ENCODE peak calls at places on chromosomes 13 and 19, in four cellular contexts. I is kidney, V is left ventricle myocardium inferior, G is HepG2. P is an unnamed sample. For H3K4me1, the result is how much of the 10 kb centered on the place peaks cover.

GRCh38 chr13:59166174-59166573 is 997.6 kb downstream of the DIAPH3 start:
- DNase-seq in G (no peak), I (no peak), V (no peak), P (no peak)

GRCh38 chr19:33064117-33064777 is 441 bp downstream of the RHPN2 start:
- DNase-seq in I (peak), G (no peak), V (no peak), P (no peak)

GRCh38 chr13:107351305-107351704 is 783.4 kb upstream of the ARGLU1 start:
- DNase-seq in G (no peak), I (no peak), V (no peak), P (peak)

GRCh38 chr19:16381756-16382401 is 57.3 kb downstream of the KLF2 start:
- DNase-seq in I (peak), V (peak), G (no peak), P (no peak)

GRCh38 chr13:23766199-23766771 is 122.9 kb downstream of the MIPEP start:
- DNase-seq in V (no peak), I (no peak), G (no peak), P (no peak)

GRCh38 chr13:78046349-78046748 is 127.7 kb upstream of the EDNRB start:
- DNase-seq in V (no peak), G (no peak), I (no peak), P (no peak)

GRCh38 chr13:80469841-80470378 is 129.0 kb upstream of the SPRY2 start:
- DNase-seq in V (peak), I (peak), G (no peak), P (peak)

GRCh38 chr19:5058456-5059190 is 89.7 kb downstream of the KDM4B start:
- DNase-seq in G (no peak), V (no peak), I (no peak), P (no peak)

GRCh38 chr19:54041969-54042606 is 21.6 kb downstream of the VSTM1 start:
- DNase-seq in G (no peak), I (no peak), V (no peak), P (no peak)

GRCh38 chr13:36131215-36131930 is at the start of gene DCLK1:
- DNase-seq in I (peak), V (peak), G (no peak), P (no peak)

GRCh38 chr13:64849174-64849573 is 2381.0 kb downstream of the PCDH9 start:
- DNase-seq in G (no peak), I (no peak), V (no peak), P (no peak)

GRCh38 chr19:10936661-10937084 is 8.1 kb downstream of the TIMM29 start:
- DNase-seq in V (no peak), G (peak), I (no peak), P (peak)

GRCh38 chr19:48433337-48433736 is 12.4 kb upstream of the GRWD1 start:
- DNase-seq in V (no peak), I (no peak), G (no peak), P (no peak)

GRCh38 chr13:86826232-86826631 is 844.9 kb upstream of the SLITRK5 start:
- DNase-seq in G (no peak), I (no peak), V (no peak), P (no peak)

GRCh38 chr19:14795078-14795721 is 16.8 kb upstream of the ADGRE2 start:
- DNase-seq in G (no peak), V (no peak), I (no peak), P (no peak)

GRCh38 chr13:110137677-110138008 is 169.3 kb downstream of the COL4A1 start:
- DNase-seq in I (no peak), V (peak), G (peak), P (peak)

GRCh38 chr19:46622118-46622446 is 2.8 kb downstream of the PTGIR start:
- DNase-seq in I (no peak), V (no peak), G (no peak), P (no peak)
- H3K27ac ChIP-seq in I (no peak), V (peak), G (no peak), P (no peak)

GRCh38 chr19:41306394-41306793 is 3.6 kb upstream of the CCDC97 start:
- DNase-seq in I (no peak), V (no peak), G (no peak), P (no peak)

GRCh38 chr19:41305923-41306322 is 4.0 kb upstream of the CCDC97 start:
- DNase-seq in I (no peak), G (no peak), V (no peak), P (no peak)

GRCh38 chr19:41304706-41305483 is 5.1 kb upstream of the CCDC97 start:
- DNase-seq in G (no peak), I (no peak), V (no peak), P (no peak)

GRCh38 chr19:41302624-41303351 is 7.2 kb upstream of the CCDC97 start:
- DNase-seq in G (no peak), I (no peak), V (no peak), P (peak)

DNA sequence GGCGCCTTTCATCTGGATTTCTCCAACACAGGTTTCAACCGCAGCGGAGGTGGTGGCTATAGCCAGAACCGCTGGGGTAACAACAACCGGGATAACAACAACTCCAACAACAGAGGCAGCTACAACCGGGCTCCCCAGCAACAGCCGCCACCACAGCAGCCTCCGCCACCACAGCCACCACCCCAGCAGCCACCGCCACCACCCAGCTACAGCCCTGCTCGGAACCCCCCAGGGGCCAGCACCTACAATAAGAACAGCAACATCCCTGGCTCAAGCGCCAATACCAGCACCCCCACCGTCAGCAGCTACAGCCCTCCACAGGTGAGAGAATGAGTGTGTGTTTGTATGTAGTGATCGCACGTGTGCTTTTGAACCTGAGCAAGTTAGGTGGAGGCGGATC is 6.0 kb upstream of the CCDC97 start:
- DNase-seq in G (no peak), V (no peak), I (no peak), P (no peak)
- H3K4me1 ChIP-seq in G (under half), V (half or more), I (under half), P (under half)

GRCh38 chr19:3809881-3810707 is 23.9 kb upstream of the MATK start:
- DNase-seq in I (no peak), V (no peak), G (no peak), P (no peak)
- H3K4me3 ChIP-seq in I (no peak), V (no peak), G (no peak), P (no peak)

DNA sequence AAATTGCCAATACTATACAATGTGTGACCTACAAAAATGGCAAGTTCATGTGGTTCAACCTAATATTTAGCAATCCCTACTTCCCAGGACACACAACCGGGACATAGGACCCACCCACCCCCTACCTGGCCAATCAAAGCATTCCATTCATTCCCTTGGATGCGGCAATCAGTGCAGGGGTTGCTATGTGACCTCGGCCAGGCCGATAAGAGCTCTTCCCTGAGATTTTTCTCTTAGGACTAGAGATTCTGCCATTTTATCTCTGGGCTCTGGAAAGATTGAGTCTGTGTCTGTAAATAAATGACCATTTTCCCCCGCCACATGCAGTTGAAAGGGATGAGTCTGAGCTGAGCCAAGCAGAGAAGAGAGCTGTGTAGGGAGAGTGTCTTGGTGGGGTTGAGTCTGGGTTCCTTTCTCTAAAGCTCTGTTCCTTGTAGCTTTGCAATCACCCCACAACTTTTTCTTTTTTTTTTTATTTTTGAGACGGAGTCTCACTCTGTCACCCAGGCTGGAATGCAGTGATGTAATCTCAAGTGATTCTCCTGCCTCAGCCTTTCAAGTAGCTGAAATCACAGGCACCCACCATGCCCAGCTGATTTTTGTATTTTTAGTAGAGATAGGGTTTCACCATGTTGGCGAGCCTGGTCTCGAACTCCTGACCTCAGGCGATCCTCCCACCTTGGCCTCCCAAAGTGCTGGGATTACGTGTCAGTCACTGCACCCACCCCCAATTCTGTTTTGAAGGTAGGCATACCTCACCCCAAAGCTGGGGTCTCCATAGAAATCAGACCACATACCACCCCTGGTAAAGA is 7.4 kb downstream of the IFNL1 start:
- DNase-seq in I (no peak), V (no peak), G (peak), P (no peak)
- H3K27ac ChIP-seq in I (no peak), V (no peak), G (no peak), P (no peak)

DNA sequence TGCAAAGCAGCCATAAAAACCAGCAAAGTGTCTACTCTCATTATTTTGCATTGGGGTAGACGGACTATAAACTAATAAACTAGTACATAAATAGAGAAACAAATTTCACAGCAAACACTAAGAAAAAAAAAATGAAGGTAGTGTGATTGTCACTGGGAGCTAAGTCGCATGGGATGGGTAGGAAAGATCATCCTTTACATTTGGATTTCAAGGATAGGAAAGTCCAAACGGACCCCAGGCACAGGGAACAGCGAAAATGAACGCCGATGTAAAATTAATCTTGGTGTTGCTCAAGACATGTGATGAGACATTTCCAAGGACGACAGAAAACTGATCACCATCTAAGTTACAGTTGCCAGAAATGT is 690 bp upstream of the SGTA start:
- DNase-seq in V (no peak), I (no peak), G (no peak), P (no peak)
- H3K4me1 ChIP-seq in V (half or more), I (under half), G (half or more), P (under half)

DNA sequence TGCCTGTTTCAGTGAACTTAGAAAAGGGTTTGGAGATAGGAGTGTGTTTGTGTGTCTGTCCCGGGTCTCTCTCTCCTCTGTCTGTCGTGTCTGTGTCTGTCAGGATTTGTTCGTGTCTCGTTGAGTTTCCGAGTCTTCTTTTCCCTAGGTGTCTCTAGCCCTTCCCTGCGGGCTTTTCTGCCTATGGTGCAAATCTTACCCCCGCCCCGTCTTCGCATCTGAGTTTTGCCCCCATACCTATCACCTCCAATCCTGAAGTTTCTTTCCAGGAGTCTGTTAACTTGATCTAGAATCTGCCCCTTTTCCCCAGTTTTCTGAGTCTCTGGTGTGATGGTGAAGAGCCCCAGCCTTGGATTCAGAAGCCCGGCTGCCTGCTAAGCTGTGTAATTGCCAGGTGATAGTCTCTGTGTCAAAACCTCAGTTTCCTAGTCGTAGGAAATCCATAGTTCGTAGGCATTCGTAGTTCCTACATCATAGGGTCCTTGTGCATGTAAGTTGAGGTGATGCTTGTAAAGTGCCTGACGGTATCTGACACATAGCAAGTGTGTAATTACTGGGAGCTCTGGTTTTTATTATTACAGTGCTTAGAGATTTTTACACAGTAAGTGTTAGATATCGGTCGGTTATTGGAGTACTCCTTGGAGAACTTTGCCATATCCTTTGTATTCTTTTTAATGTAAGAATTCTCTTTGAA is 782 bp downstream of the EPN1 start:
- DNase-seq in G (no peak), I (no peak), V (no peak), P (no peak)
- H3K4me3 ChIP-seq in G (peak), I (peak), V (peak), P (peak)

GRCh38 chr13:70448820-70449219 is 340.6 kb upstream of the KLHL1 start:
- DNase-seq in I (no peak), V (no peak), G (no peak), P (no peak)
- H3K27ac ChIP-seq in I (no peak), V (no peak), G (no peak), P (no peak)

DNA sequence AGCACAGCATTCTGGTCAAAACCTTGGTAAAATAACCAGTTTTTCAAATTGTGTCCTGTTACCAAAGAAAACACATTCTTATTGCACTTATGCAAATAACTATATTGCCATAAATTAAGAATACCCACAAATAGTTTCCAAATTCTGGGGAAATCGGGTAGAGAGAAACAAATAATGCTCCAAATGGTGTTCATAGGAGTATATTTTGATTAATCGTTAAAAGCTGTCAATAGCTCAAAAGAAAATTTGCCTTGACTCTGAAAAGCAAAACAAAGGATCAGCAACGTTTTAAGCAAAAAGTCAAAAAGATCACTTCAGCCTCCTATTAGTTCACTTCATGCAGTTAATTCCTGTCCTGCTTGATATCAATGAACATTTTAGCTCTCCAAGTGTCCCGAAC is 22.2 kb upstream of the CEACAM21 start:
- DNase-seq in V (no peak), I (no peak), G (no peak), P (no peak)
- H3K4me1 ChIP-seq in V (under half), I (under half), G (under half), P (under half)

P was measured in small intestine.